ENCODE peak calls at places on chromosomes 2 and 18, in seven cellular contexts. One of them, this sample, is unnamed.

GRCh38 chr2:163123526-163123925 is 285.0 kb upstream of the KCNH7 start:
- DNase-seq in Peyer's patch: no peak
- DNase-seq in transverse colon: no peak
- DNase-seq in A549: peak; percentile 27
- DNase-seq in spleen: no peak
- DNase-seq in suprapubic skin: no peak
- DNase-seq in IMR-90: no peak
- DNase-seq in this sample: no peak

GRCh38 chr2:144628566-144628965 is 108.6 kb upstream of the ZEB2 start:
- DNase-seq in Peyer's patch: no peak
- DNase-seq in transverse colon: no peak
- DNase-seq in A549: no peak
- DNase-seq in spleen: no peak
- DNase-seq in suprapubic skin: no peak
- DNase-seq in IMR-90: no peak
- DNase-seq in this sample: no peak

GRCh38 chr18:13437801-13438506 is 219.4 kb downstream of the LDLRAD4 start:
- DNase-seq in Peyer's patch: peak; percentile 59
- DNase-seq in transverse colon: peak; percentile 40
- DNase-seq in A549: no peak
- DNase-seq in spleen: no peak
- DNase-seq in suprapubic skin: no peak
- DNase-seq in IMR-90: no peak
- DNase-seq in this sample: no peak

GRCh38 chr2:191566347-191566746 is 111.6 kb upstream of the NABP1 start:
- DNase-seq in Peyer's patch: peak; percentile 73
- DNase-seq in transverse colon: peak; percentile 73
- DNase-seq in A549: peak; percentile 67
- DNase-seq in spleen: no peak
- DNase-seq in suprapubic skin: peak; percentile 62
- DNase-seq in IMR-90: peak; percentile 59
- DNase-seq in this sample: peak; percentile 21

GRCh38 chr2:46241344-46241743 is 55.9 kb upstream of the EPAS1 start:
- DNase-seq in Peyer's patch: no peak
- DNase-seq in transverse colon: no peak
- DNase-seq in A549: peak; percentile 35
- DNase-seq in spleen: no peak
- DNase-seq in suprapubic skin: no peak
- DNase-seq in IMR-90: peak; percentile 27
- DNase-seq in this sample: no peak

GRCh38 chr2:113799375-113799774 is 42.9 kb upstream of the SLC35F5 start:
- DNase-seq in Peyer's patch: no peak
- DNase-seq in transverse colon: no peak
- DNase-seq in A549: no peak
- DNase-seq in spleen: no peak
- DNase-seq in suprapubic skin: no peak
- DNase-seq in IMR-90: no peak
- DNase-seq in this sample: no peak

GRCh38 chr2:18119883-18120282 is 241.4 kb downstream of the KCNS3 start:
- DNase-seq in Peyer's patch: no peak
- DNase-seq in transverse colon: no peak
- DNase-seq in A549: no peak
- DNase-seq in spleen: no peak
- DNase-seq in suprapubic skin: no peak
- DNase-seq in IMR-90: peak; percentile 65
- DNase-seq in this sample: no peak

GRCh38 chr18:68489018-68489792 is 225.7 kb downstream of the TMX3 start:
- DNase-seq in Peyer's patch: no peak
- DNase-seq in transverse colon: no peak
- DNase-seq in A549: no peak
- DNase-seq in spleen: no peak
- DNase-seq in suprapubic skin: no peak
- DNase-seq in IMR-90: no peak
- DNase-seq in this sample: no peak

GRCh38 chr2:219402665-219403515 is 15.2 kb upstream of the DNPEP start:
- DNase-seq in Peyer's patch: peak; percentile 51
- DNase-seq in transverse colon: peak; percentile 59
- DNase-seq in A549: peak; percentile 84
- DNase-seq in spleen: no peak
- DNase-seq in suprapubic skin: no peak
- DNase-seq in IMR-90: peak; percentile 88
- DNase-seq in this sample: peak; percentile 73

GRCh38 chr2:190701586-190701985 is 52.7 kb downstream of the NAB1 start:
- DNase-seq in Peyer's patch: no peak
- DNase-seq in transverse colon: no peak
- DNase-seq in A549: no peak
- DNase-seq in spleen: no peak
- DNase-seq in suprapubic skin: no peak
- DNase-seq in IMR-90: no peak
- DNase-seq in this sample: no peak

GRCh38 chr2:58992062-58992736 is 751.1 kb upstream of the FANCL start:
- DNase-seq in Peyer's patch: no peak
- DNase-seq in transverse colon: no peak
- DNase-seq in A549: peak; percentile 81
- DNase-seq in spleen: no peak
- DNase-seq in suprapubic skin: no peak
- DNase-seq in IMR-90: no peak
- DNase-seq in this sample: no peak

GRCh38 chr2:28750316-28751101 is 1.1 kb upstream of the PPP1CB start:
- DNase-seq in Peyer's patch: no peak
- DNase-seq in transverse colon: peak; percentile 28
- DNase-seq in A549: peak; percentile 23
- DNase-seq in spleen: no peak
- DNase-seq in suprapubic skin: no peak
- DNase-seq in IMR-90: peak; percentile 50
- DNase-seq in this sample: no peak

GRCh38 chr2:217713395-217714267 is 289.2 kb downstream of the TNS1 start:
- DNase-seq in Peyer's patch: peak; percentile 48
- DNase-seq in transverse colon: peak; percentile 75
- DNase-seq in A549: peak; percentile 61
- DNase-seq in spleen: peak; percentile 90
- DNase-seq in suprapubic skin: peak; percentile 82
- DNase-seq in IMR-90: peak; percentile 72
- DNase-seq in this sample: peak; percentile 84

GRCh38 chr18:63823516-63824219 is 48.5 kb downstream of the SERPINB7 start:
- DNase-seq in Peyer's patch: no peak
- DNase-seq in transverse colon: peak; percentile 20
- DNase-seq in A549: no peak
- DNase-seq in spleen: no peak
- DNase-seq in suprapubic skin: no peak
- DNase-seq in IMR-90: peak; percentile 77
- DNase-seq in this sample: no peak

GRCh38 chr2:149601141-149601796 is 13.7 kb upstream of the MMADHC start:
- DNase-seq in Peyer's patch: no peak
- DNase-seq in transverse colon: no peak
- DNase-seq in A549: no peak
- DNase-seq in spleen: no peak
- DNase-seq in suprapubic skin: no peak
- DNase-seq in IMR-90: peak; percentile 76
- DNase-seq in this sample: no peak

GRCh38 chr2:226981731-226982373 is 146.0 kb downstream of the RHBDD1 start:
- DNase-seq in Peyer's patch: no peak
- DNase-seq in transverse colon: no peak
- DNase-seq in A549: no peak
- DNase-seq in spleen: no peak
- DNase-seq in suprapubic skin: no peak
- DNase-seq in IMR-90: no peak
- DNase-seq in this sample: no peak

GRCh38 chr2:191264647-191265079 is 19.5 kb downstream of the MYO1B start:
- DNase-seq in Peyer's patch: no peak
- DNase-seq in transverse colon: no peak
- DNase-seq in A549: no peak
- DNase-seq in spleen: no peak
- DNase-seq in suprapubic skin: no peak
- DNase-seq in IMR-90: peak; percentile 89
- DNase-seq in this sample: no peak

GRCh38 chr2:66762761-66763160 is 327.8 kb downstream of the MEIS1 start:
- DNase-seq in Peyer's patch: no peak
- DNase-seq in transverse colon: no peak
- DNase-seq in A549: no peak
- DNase-seq in spleen: no peak
- DNase-seq in suprapubic skin: no peak
- DNase-seq in IMR-90: no peak
- DNase-seq in this sample: no peak

GRCh38 chr2:235314371-235314915 is 179.4 kb upstream of the AGAP1 start:
- DNase-seq in Peyer's patch: no peak
- DNase-seq in transverse colon: no peak
- DNase-seq in A549: no peak
- DNase-seq in spleen: no peak
- DNase-seq in suprapubic skin: no peak
- DNase-seq in IMR-90: no peak
- DNase-seq in this sample: no peak

GRCh38 chr2:10002681-10003080 is 40.7 kb upstream of the KLF11 start:
- DNase-seq in Peyer's patch: no peak
- DNase-seq in transverse colon: no peak
- DNase-seq in A549: no peak
- DNase-seq in spleen: no peak
- DNase-seq in suprapubic skin: peak; percentile 52
- DNase-seq in IMR-90: no peak
- DNase-seq in this sample: no peak

DNA sequence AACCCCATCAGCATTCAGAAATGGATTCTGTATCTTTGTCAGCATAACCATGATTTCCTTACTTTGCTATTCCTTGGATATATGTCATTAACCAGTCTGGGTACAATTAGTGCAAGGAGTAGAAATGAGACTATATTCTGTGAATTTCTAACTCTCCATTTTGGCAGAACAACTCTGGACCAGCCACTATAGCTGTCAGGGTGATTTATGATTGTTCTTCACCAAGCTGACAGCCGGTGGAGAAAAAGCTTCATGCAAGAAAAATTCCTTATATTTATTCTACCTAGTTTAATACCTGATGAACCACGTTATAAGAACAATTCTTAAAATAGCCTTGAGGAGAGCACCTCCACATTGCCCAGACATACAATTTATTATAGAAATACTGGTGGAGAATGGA is 431.2 kb upstream of the TCF4 start:
- DNase-seq in Peyer's patch: no peak
- DNase-seq in transverse colon: no peak
- DNase-seq in A549: no peak
- DNase-seq in spleen: no peak
- DNase-seq in suprapubic skin: no peak
- DNase-seq in IMR-90: no peak
- DNase-seq in this sample: no peak
- TF ChIP-seq CTCF in Peyer's patch: no peak
- TF ChIP-seq CTCF in transverse colon: no peak
- TF ChIP-seq CTCF in A549: no peak
- TF ChIP-seq CTCF in spleen: no peak
- TF ChIP-seq CTCF in suprapubic skin: no peak
- TF ChIP-seq CTCF in IMR-90: no peak
- TF ChIP-seq CTCF in this sample: no peak

GRCh38 chr2:1743396-1744150 is 742 bp downstream of the PXDN start:
- DNase-seq in Peyer's patch: peak; percentile 5
- DNase-seq in transverse colon: no peak
- DNase-seq in A549: no peak
- DNase-seq in spleen: peak; percentile 69
- DNase-seq in suprapubic skin: peak; percentile 68
- DNase-seq in IMR-90: peak; percentile 56
- DNase-seq in this sample: peak; percentile 72

GRCh38 chr2:1745171-1746023 is 1.1 kb upstream of the PXDN start:
- DNase-seq in Peyer's patch: peak; percentile 12
- DNase-seq in transverse colon: no peak
- DNase-seq in A549: no peak
- DNase-seq in spleen: peak; percentile 63
- DNase-seq in suprapubic skin: peak; percentile 51
- DNase-seq in IMR-90: no peak
- DNase-seq in this sample: peak; percentile 18

GRCh38 chr2:1744151-1744445 is 217 bp downstream of the PXDN start:
- DNase-seq in Peyer's patch: peak; percentile 11
- DNase-seq in transverse colon: no peak
- DNase-seq in A549: peak; percentile 31
- DNase-seq in spleen: peak; percentile 73
- DNase-seq in suprapubic skin: peak; percentile 60
- DNase-seq in IMR-90: no peak
- DNase-seq in this sample: peak; percentile 45

GRCh38 chr2:1742680-1743395 is 1.5 kb downstream of the PXDN start:
- DNase-seq in Peyer's patch: peak; percentile 16
- DNase-seq in transverse colon: peak; percentile 70
- DNase-seq in A549: peak; percentile 58
- DNase-seq in spleen: peak; percentile 77
- DNase-seq in suprapubic skin: peak; percentile 83
- DNase-seq in IMR-90: peak; percentile 90
- DNase-seq in this sample: peak; percentile 87

GRCh38 chr2:1744446-1745170 is at the start of gene PXDN:
- DNase-seq in Peyer's patch: peak; percentile 13
- DNase-seq in transverse colon: peak; percentile 45
- DNase-seq in A549: no peak
- DNase-seq in spleen: peak; percentile 73
- DNase-seq in suprapubic skin: peak; percentile 68
- DNase-seq in IMR-90: peak; percentile 65
- DNase-seq in this sample: peak; percentile 82
- TF ChIP-seq POLR2A in Peyer's patch: no peak
- TF ChIP-seq POLR2A in transverse colon: no peak
- TF ChIP-seq POLR2A in A549: no peak
- TF ChIP-seq POLR2A in spleen: no peak
- TF ChIP-seq POLR2A in suprapubic skin: peak; percentile 48
- TF ChIP-seq POLR2A in IMR-90: peak; percentile 92
- TF ChIP-seq POLR2A in this sample: peak; percentile 32

DNA sequence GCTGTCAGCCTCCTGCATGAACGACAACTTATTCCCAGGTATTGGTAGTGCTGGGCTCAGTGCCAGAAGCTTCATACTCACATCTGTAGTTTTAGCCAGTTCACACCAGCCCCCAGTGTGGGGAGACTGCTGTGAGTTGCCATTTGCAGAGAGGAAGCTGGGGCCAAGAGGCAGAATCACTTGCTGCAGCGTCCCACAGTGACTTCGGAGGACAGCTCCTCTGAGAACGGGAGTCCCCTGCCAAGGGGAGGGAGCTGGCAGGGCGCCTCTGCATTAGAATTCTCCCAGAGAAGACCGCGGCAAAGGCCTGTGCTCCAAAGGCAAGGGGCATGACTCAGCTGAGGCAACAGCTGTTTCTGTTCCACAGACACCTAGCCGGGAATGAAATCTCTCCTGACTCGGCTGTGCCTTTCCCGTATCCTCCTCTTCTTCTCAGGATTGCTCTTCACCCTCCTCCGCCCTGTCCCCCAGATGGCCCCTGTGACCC is 17.8 kb downstream of the MAL start:
- DNase-seq in Peyer's patch: no peak
- DNase-seq in transverse colon: peak; percentile 53
- DNase-seq in A549: no peak
- DNase-seq in spleen: no peak
- DNase-seq in suprapubic skin: no peak
- DNase-seq in IMR-90: peak; percentile 90
- DNase-seq in this sample: peak; percentile 50
- H3K27ac ChIP-seq in Peyer's patch: no peak overlapping the region
- H3K27ac ChIP-seq in transverse colon: peak overlapping the region; percentile 34
- H3K27ac ChIP-seq in A549: no peak overlapping the region
- H3K27ac ChIP-seq in spleen: no peak overlapping the region
- H3K27ac ChIP-seq in suprapubic skin: peak overlapping the region; percentile 24
- H3K27ac ChIP-seq in IMR-90: peak overlapping the region; percentile 59
- H3K27ac ChIP-seq in this sample: no peak overlapping the region

DNA sequence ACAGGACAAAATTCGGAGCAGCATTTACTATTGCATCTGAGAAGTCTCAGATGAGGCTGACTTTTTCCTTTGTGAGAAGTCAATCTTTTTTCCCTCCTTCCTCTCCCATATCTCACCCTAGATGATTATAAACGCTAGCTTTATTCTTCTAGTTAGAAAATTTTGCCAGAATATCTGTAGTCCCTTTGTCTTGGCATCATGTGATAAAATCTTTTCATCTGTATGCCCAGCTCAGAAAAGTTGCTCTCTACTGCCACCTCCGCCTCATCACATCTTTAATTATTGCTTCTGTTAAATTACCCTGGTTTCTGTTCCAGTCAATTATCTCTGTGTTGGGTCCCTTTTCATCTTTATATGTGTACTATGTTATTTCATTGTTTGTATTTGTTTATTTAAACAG is 210.8 kb upstream of the SLC35G4 start:
- DNase-seq in Peyer's patch: no peak
- DNase-seq in transverse colon: no peak
- DNase-seq in A549: no peak
- DNase-seq in spleen: no peak
- DNase-seq in suprapubic skin: no peak
- DNase-seq in IMR-90: peak; percentile 1
- DNase-seq in this sample: no peak
- TF ChIP-seq CTCF in Peyer's patch: no peak
- TF ChIP-seq CTCF in transverse colon: no peak
- TF ChIP-seq CTCF in A549: no peak
- TF ChIP-seq CTCF in spleen: no peak
- TF ChIP-seq CTCF in suprapubic skin: no peak
- TF ChIP-seq CTCF in IMR-90: peak; percentile 21
- TF ChIP-seq CTCF in this sample: no peak

This sample was measured in ovary.